ENCODE peak calls at places on chromosomes 7 and 10, in ten cellular contexts. N is epithelial cell of prostate, S is GM04504, H is fibroblast of mammary gland, P is AG10803, J is EH, T is activated T-cell treated with anti-CD3 and anti-CD28 coated beads for 1 hour, I is substantia nigra, V is astrocyte of the hippocampus, R is neural crest cell. O is an unnamed sample.

GRCh38 chr7:6637544-6638229 is 569 bp downstream of the ZNF316 start:
- DNase-seq in N (no peak), S (no peak), H (peak; percentile 21), P (peak; percentile 6), J (peak; percentile 25), T (peak; percentile 47), I (no peak), V (peak; percentile 61), R (peak; percentile 30), O (no peak)

GRCh38 chr7:111401516-111401915 is 160.8 kb downstream of the IMMP2L start:
- DNase-seq in N (no peak), S (no peak), H (no peak), P (peak; percentile 62), J (peak; percentile 51), T (no peak), I (no peak), V (peak; percentile 67), R (no peak), O (no peak)

GRCh38 chr7:128056901-128057300 is 25.7 kb upstream of the LRRC4 start:
- DNase-seq in N (no peak), S (peak; percentile 40), H (peak; percentile 55), P (peak; percentile 85), J (peak; percentile 94), T (no peak), I (no peak), V (peak; percentile 83), R (no peak), O (no peak)

GRCh38 chr10:103555712-103556111 is 62.2 kb downstream of the NEURL1 start:
- DNase-seq in N (no peak), S (no peak), H (no peak), P (no peak), J (no peak), T (no peak), I (no peak), V (no peak), R (no peak), O (no peak)

GRCh38 chr7:41796331-41796730 is 93.4 kb upstream of the INHBA start:
- DNase-seq in N (no peak), S (no peak), H (peak; percentile 52), P (peak; percentile 11), J (no peak), T (no peak), I (no peak), V (no peak), R (no peak), O (no peak)

GRCh38 chr10:7525314-7526016 is 114.6 kb upstream of the SFMBT2 start:
- DNase-seq in N (peak; percentile 5), S (peak; percentile 51), H (peak; percentile 73), P (peak; percentile 70), J (peak; percentile 65), T (peak; percentile 37), I (no peak), V (peak; percentile 86), R (peak; percentile 71), O (no peak)

GRCh38 chr7:32506266-32507054 is 11.2 kb downstream of the AVL9 start:
- DNase-seq in N (peak; percentile 70), S (peak; percentile 84), H (peak; percentile 94), P (peak; percentile 87), J (peak; percentile 93), T (no peak), I (no peak), V (peak; percentile 77), R (no peak), O (no peak)

GRCh38 chr7:130881799-130882141 is 147.8 kb upstream of the KLF14 start:
- DNase-seq in N (no peak), S (no peak), H (peak; percentile 22), P (no peak), J (no peak), T (no peak), I (no peak), V (no peak), R (no peak), O (no peak)

GRCh38 chr10:121422096-121422495 is 176.1 kb downstream of the FGFR2 start:
- DNase-seq in N (no peak), S (no peak), H (no peak), P (no peak), J (no peak), T (no peak), I (no peak), V (no peak), R (no peak), O (no peak)

GRCh38 chr7:131557521-131558385 is 1.3 kb upstream of the PODXL start:
- DNase-seq in N (no peak), S (no peak), H (no peak), P (peak; percentile 38), J (peak; percentile 44), T (no peak), I (no peak), V (peak; percentile 36), R (peak; percentile 25), O (no peak)

GRCh38 chr10:99364125-99364524 is 35.0 kb downstream of the CNNM1 start:
- DNase-seq in N (no peak), S (peak; percentile 49), H (peak; percentile 59), P (peak; percentile 91), J (peak; percentile 83), T (no peak), I (no peak), V (peak; percentile 37), R (no peak), O (no peak)

GRCh38 chr7:28062197-28062988 is 118.2 kb downstream of the JAZF1 start:
- DNase-seq in N (no peak), S (no peak), H (peak; percentile 71), P (peak; percentile 76), J (peak; percentile 87), T (peak; percentile 20), I (peak; percentile 2), V (peak; percentile 74), R (peak; percentile 61), O (no peak)

GRCh38 chr10:131198401-131198800 is 113.1 kb downstream of the TCERG1L start:
- DNase-seq in N (no peak), S (no peak), H (no peak), P (no peak), J (no peak), T (no peak), I (no peak), V (no peak), R (no peak), O (peak; percentile 36)

O was measured in coronary artery.